ENCODE peak calls at places on chromosomes 1 and 21, in six cellular contexts. One of them, this sample, is unnamed.
A peak's percentile ranks its signal among the peaks of the same experiment; 100 is the strongest.

GRCh38 chr1:35927472-35927871 is 3.4 kb upstream of the AGO3 start:
- DNase-seq in IMR-90: no peak
- DNase-seq in H1: no peak
- DNase-seq in H9: no peak
- DNase-seq in mesendoderm: no peak
- DNase-seq in mesenchymal stem cell: no peak
- DNase-seq in this sample: no peak

GRCh38 chr1:10724052-10724494 is 72.4 kb downstream of the CASZ1 start:
- DNase-seq in IMR-90: peak; percentile 26
- DNase-seq in mesenchymal stem cell: no peak
- DNase-seq in H1: no peak
- DNase-seq in mesendoderm: no peak
- DNase-seq in H9: no peak
- DNase-seq in this sample: no peak

GRCh38 chr1:86822463-86822862 is 91.5 kb downstream of the SELENOF start:
- DNase-seq in mesendoderm: no peak
- DNase-seq in IMR-90: no peak
- DNase-seq in H9: no peak
- DNase-seq in mesenchymal stem cell: no peak
- DNase-seq in H1: no peak
- DNase-seq in this sample: no peak

GRCh38 chr1:7669559-7670208 is 101.4 kb upstream of the VAMP3 start:
- DNase-seq in H9: peak; percentile 89
- DNase-seq in mesenchymal stem cell: peak; percentile 43
- DNase-seq in mesendoderm: peak; percentile 82
- DNase-seq in H1: peak; percentile 43
- DNase-seq in IMR-90: peak; percentile 29
- DNase-seq in this sample: no peak

GRCh38 chr1:208237241-208237640 is 6.9 kb downstream of the PLXNA2 start:
- DNase-seq in mesenchymal stem cell: no peak
- DNase-seq in H9: no peak
- DNase-seq in IMR-90: no peak
- DNase-seq in mesendoderm: no peak
- DNase-seq in H1: no peak
- DNase-seq in this sample: no peak

GRCh38 chr1:207035877-207036558 is 3.5 kb upstream of the C1orf116 start:
- DNase-seq in mesendoderm: no peak
- DNase-seq in H9: no peak
- DNase-seq in mesenchymal stem cell: no peak
- DNase-seq in H1: no peak
- DNase-seq in IMR-90: no peak
- DNase-seq in this sample: no peak

GRCh38 chr1:228340686-228341449 is 65.8 kb downstream of the TRIM11 start:
- DNase-seq in mesendoderm: peak; percentile 10
- DNase-seq in H9: peak; percentile 70
- DNase-seq in IMR-90: no peak
- DNase-seq in mesenchymal stem cell: no peak
- DNase-seq in H1: peak; percentile 23
- DNase-seq in this sample: no peak

GRCh38 chr1:54328117-54328636 is 78.0 kb downstream of the SSBP3 start:
- DNase-seq in mesendoderm: no peak
- DNase-seq in H1: no peak
- DNase-seq in H9: no peak
- DNase-seq in IMR-90: peak; percentile 42
- DNase-seq in mesenchymal stem cell: peak; percentile 86
- DNase-seq in this sample: no peak

GRCh38 chr1:99122039-99122438 is 117.4 kb upstream of the PLPPR5 start:
- DNase-seq in mesendoderm: peak; percentile 57
- DNase-seq in IMR-90: no peak
- DNase-seq in H1: no peak
- DNase-seq in H9: no peak
- DNase-seq in mesenchymal stem cell: no peak
- DNase-seq in this sample: no peak

GRCh38 chr1:155226910-155227260 is 18.4 kb downstream of the MTX1 start:
- DNase-seq in IMR-90: peak; percentile 38
- DNase-seq in mesenchymal stem cell: peak; percentile 78
- DNase-seq in H9: peak; percentile 74
- DNase-seq in mesendoderm: no peak
- DNase-seq in H1: no peak
- DNase-seq in this sample: peak; percentile 66

GRCh38 chr1:14441302-14441741 is 157.2 kb upstream of the KAZN start:
- DNase-seq in H1: no peak
- DNase-seq in mesenchymal stem cell: no peak
- DNase-seq in H9: no peak
- DNase-seq in IMR-90: peak; percentile 83
- DNase-seq in mesendoderm: no peak
- DNase-seq in this sample: no peak

GRCh38 chr1:116178837-116179236 is 67.6 kb downstream of the MAB21L3 start:
- DNase-seq in mesendoderm: no peak
- DNase-seq in IMR-90: no peak
- DNase-seq in H9: no peak
- DNase-seq in H1: no peak
- DNase-seq in mesenchymal stem cell: no peak
- DNase-seq in this sample: no peak

GRCh38 chr1:20484526-20485462 is 1.2 kb downstream of the CAMK2N1 start:
- DNase-seq in H1: no peak
- DNase-seq in mesenchymal stem cell: peak; percentile 67
- DNase-seq in H9: no peak
- DNase-seq in mesendoderm: peak; percentile 68
- DNase-seq in IMR-90: no peak
- DNase-seq in this sample: peak; percentile 55

GRCh38 chr21:31566611-31567010 is 92.9 kb upstream of the SOD1 start:
- DNase-seq in H9: no peak
- DNase-seq in mesenchymal stem cell: no peak
- DNase-seq in IMR-90: no peak
- DNase-seq in H1: no peak
- DNase-seq in mesendoderm: peak; percentile 48
- DNase-seq in this sample: no peak

GRCh38 chr21:34613679-34614442 is 1.1 kb downstream of the RCAN1 start:
- DNase-seq in mesenchymal stem cell: peak; percentile 36
- DNase-seq in IMR-90: peak; percentile 7
- DNase-seq in H9: no peak
- DNase-seq in mesendoderm: no peak
- DNase-seq in H1: no peak
- DNase-seq in this sample: no peak

GRCh38 chr1:6448749-6449631 is 17.0 kb downstream of the TNFRSF25 start:
- DNase-seq in mesendoderm: peak; percentile 73
- DNase-seq in H1: no peak
- DNase-seq in H9: peak; percentile 80
- DNase-seq in mesenchymal stem cell: peak; percentile 18
- DNase-seq in IMR-90: no peak
- DNase-seq in this sample: no peak

GRCh38 chr21:29372063-29372802 is 73.5 kb downstream of the BACH1 start:
- DNase-seq in IMR-90: peak; percentile 84
- DNase-seq in mesendoderm: peak; percentile 87
- DNase-seq in H9: peak; percentile 56
- DNase-seq in H1: no peak
- DNase-seq in mesenchymal stem cell: peak; percentile 84
- DNase-seq in this sample: peak; percentile 71

GRCh38 chr1:219380463-219380862 is 206.8 kb downstream of the LYPLAL1 start:
- DNase-seq in H1: no peak
- DNase-seq in mesenchymal stem cell: no peak
- DNase-seq in H9: no peak
- DNase-seq in mesendoderm: no peak
- DNase-seq in IMR-90: no peak
- DNase-seq in this sample: no peak
- H3K23ac ChIP-seq in H1: no peak overlapping the region
- H3K23ac ChIP-seq in mesenchymal stem cell: no peak overlapping the region
- H3K23ac ChIP-seq in H9: no peak overlapping the region
- H3K23ac ChIP-seq in mesendoderm: no peak overlapping the region
- H3K23ac ChIP-seq in IMR-90: no peak overlapping the region
- H3K23ac ChIP-seq in this sample: no peak overlapping the region

GRCh38 chr1:3061981-3062615 is 6.9 kb upstream of the PRDM16 start:
- DNase-seq in H9: peak; percentile 36
- DNase-seq in IMR-90: no peak
- DNase-seq in mesenchymal stem cell: no peak
- DNase-seq in mesendoderm: peak; percentile 43
- DNase-seq in H1: no peak
- DNase-seq in this sample: no peak
- H4K8ac ChIP-seq in H9: no peak overlapping the region
- H4K8ac ChIP-seq in IMR-90: no peak overlapping the region
- H4K8ac ChIP-seq in mesenchymal stem cell: no peak overlapping the region
- H4K8ac ChIP-seq in mesendoderm: no peak overlapping the region
- H4K8ac ChIP-seq in H1: no peak overlapping the region
- H4K8ac ChIP-seq in this sample: no peak overlapping the region

DNA sequence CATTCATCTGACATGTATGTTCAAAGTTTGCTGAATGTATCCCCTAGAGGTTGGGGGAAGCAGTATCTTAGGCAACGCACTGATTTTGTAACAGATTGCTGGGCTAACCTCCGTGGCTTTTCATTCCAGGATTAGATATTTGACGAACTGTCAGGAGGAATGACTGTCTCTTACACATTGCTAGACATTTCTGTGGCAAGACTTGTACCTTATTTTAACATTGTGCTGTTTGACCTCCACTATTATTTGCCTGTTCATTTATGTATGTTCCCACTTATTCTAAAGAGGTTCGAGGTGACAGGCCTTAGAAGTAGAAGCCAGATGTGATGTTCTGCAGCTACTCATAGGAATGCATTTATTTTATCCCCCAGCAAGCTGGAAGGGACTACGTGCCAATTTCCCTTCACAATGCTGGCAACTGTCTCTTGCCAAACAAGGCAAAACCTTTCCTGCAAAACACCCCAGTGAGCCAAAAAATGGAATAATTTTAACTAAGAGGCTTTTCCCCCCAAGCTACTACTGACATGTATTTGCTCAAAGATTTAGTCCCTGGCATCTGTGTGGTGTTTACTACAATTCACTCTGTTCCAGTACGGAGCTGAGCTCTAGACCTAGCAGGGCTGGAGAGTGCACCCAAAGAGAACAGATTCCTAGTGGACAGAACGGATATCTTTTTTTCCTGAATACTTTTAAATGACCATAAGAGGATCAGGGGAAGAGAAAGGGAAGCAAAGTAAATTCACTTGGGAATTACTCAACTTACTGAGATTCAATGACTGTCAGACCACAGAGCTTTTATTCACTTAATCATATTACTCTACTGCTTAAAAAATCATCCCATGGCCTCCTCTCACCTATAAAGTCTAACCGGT is 646.2 kb downstream of the SMYD3 start:
- DNase-seq in IMR-90: peak; percentile 71
- DNase-seq in H1: no peak
- DNase-seq in mesenchymal stem cell: peak; percentile 59
- DNase-seq in mesendoderm: no peak
- DNase-seq in H9: no peak
- DNase-seq in this sample: no peak
- H3K23ac ChIP-seq in IMR-90: peak overlapping the region; percentile 71
- H3K23ac ChIP-seq in H1: no peak overlapping the region
- H3K23ac ChIP-seq in mesenchymal stem cell: no peak overlapping the region
- H3K23ac ChIP-seq in mesendoderm: no peak overlapping the region
- H3K23ac ChIP-seq in H9: no peak overlapping the region
- H3K23ac ChIP-seq in this sample: no peak overlapping the region

DNA sequence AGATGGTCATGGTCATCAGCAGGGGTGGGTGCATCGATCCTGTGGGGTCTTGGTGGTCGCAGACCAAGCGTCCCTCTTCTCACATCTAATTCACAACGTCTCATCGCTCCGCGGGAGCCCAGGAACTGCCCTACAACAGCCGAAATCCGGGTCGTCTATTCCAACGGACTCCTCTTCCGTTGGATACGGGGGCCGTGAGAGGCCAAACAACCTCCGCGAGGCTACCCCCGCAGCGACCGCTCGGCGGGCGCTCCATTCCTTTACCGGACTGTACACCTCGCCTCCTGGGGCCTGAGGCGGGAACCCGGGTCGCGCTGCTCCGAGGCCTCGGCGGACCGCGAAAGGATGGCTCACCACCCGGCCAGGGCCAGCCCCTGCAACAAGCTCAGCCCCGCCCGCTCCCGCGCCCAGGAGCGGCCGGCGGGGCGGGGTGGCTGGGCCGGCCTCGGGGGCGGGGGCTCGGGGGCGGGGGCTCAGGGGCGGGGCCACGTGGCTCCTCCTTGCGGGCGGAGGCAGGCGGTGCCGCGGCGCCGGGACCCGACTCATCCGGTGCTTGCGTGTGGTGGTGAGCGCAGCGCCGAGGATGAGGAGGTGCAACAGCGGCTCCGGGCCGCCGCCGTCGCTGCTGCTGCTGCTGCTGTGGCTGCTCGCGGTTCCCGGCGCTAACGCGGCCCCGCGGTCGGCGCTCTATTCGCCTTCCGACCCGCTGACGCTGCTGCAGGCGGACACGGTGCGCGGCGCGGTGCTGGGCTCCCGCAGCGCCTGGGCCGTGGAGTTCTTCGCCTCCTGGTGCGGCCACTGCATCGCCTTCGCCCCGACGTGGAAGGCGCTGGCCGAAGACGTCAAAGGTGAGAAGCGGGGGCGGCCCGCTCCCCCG is at the start of gene QSOX1:
- DNase-seq in IMR-90: peak; percentile 86
- DNase-seq in mesendoderm: peak; percentile 87
- DNase-seq in H9: peak; percentile 90
- DNase-seq in H1: peak; percentile 34
- DNase-seq in mesenchymal stem cell: peak; percentile 88
- DNase-seq in this sample: peak; percentile 81
- H4K8ac ChIP-seq in IMR-90: peak within 1 kb of the TSS; percentile 89
- H4K8ac ChIP-seq in mesendoderm: peak within 1 kb of the TSS; percentile 77
- H4K8ac ChIP-seq in H9: no peak within 1 kb of the TSS
- H4K8ac ChIP-seq in H1: peak within 1 kb of the TSS; percentile 83
- H4K8ac ChIP-seq in mesenchymal stem cell: peak within 1 kb of the TSS; percentile 85
- H4K8ac ChIP-seq in this sample: peak within 1 kb of the TSS; percentile 53

DNA sequence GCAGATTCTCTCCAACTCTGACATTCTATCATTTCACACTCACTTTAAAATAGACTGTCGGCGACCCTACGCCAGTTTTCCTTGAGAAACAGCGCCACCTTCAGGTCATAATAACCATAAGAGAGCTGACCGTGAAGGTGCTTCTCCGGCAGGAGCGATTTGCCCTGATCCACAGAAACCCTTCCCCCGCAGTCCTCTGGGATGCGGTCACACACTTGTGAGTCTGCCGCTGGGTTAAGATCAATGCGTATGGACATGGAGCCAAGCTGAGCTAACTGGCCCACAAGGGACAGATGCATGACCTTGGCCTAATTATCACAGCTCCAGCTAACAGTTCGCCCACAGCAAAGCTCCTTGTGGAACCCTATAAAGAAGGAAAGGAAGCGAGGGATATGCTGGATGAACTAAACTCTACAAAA is 32.8 kb upstream of the IFNAR2 start:
- DNase-seq in H9: peak; percentile 81
- DNase-seq in mesendoderm: peak; percentile 87
- DNase-seq in IMR-90: peak; percentile 62
- DNase-seq in mesenchymal stem cell: peak; percentile 73
- DNase-seq in H1: peak; percentile 47
- DNase-seq in this sample: peak; percentile 78
- H3K23ac ChIP-seq in H9: no peak overlapping the region
- H3K23ac ChIP-seq in mesendoderm: no peak overlapping the region
- H3K23ac ChIP-seq in IMR-90: no peak overlapping the region
- H3K23ac ChIP-seq in mesenchymal stem cell: no peak overlapping the region
- H3K23ac ChIP-seq in H1: no peak overlapping the region
- H3K23ac ChIP-seq in this sample: no peak overlapping the region

GRCh38 chr1:103106426-103107321 is 1.6 kb downstream of the COL11A1 start:
- DNase-seq in H1: no peak
- DNase-seq in H9: peak; percentile 56
- DNase-seq in IMR-90: peak; percentile 30
- DNase-seq in mesenchymal stem cell: peak; percentile 64
- DNase-seq in mesendoderm: peak; percentile 88
- DNase-seq in this sample: peak; percentile 67
- H4K8ac ChIP-seq in H1: no peak overlapping the region
- H4K8ac ChIP-seq in H9: no peak overlapping the region
- H4K8ac ChIP-seq in IMR-90: no peak overlapping the region
- H4K8ac ChIP-seq in mesenchymal stem cell: no peak overlapping the region
- H4K8ac ChIP-seq in mesendoderm: no peak overlapping the region
- H4K8ac ChIP-seq in this sample: no peak overlapping the region